ENCODE peak calls at places on chromosome X, in ten cellular contexts. P is T-cell; X is activated CD8-positive, alpha-beta memory T cell treated with anti-CD3 and anti-CD28 coated beads, Interleukin-2, amount 50 U/mL, for 4 hours; S is nephron progenitor cell; C is NCI-H1092; V is A549; O is ELR; N is hypothalamus; H is MCF 10A; J is RWPE1. W is an unnamed sample.

GRCh38 chrX:123454712-123455431 is 270.8 kb downstream of the GRIA3 start:
- DNase-seq in V (no peak), P (no peak), S (no peak), J (no peak), H (no peak), N (no peak), X (no peak), O (no peak), C (no peak), W (no peak)

GRCh38 chrX:150544222-150544787 is 24.1 kb upstream of the MTM1 start:
- DNase-seq in V (peak; percentile 10), P (no peak), H (peak; percentile 45), N (no peak), O (no peak), S (no peak), C (no peak), X (no peak), J (peak; percentile 7), W (peak; percentile 8)

GRCh38 chrX:55127692-55128091 is 38.9 kb downstream of the PAGE2 start:
- DNase-seq in O (peak; percentile 18), H (peak; percentile 52), V (no peak), N (no peak), X (no peak), C (no peak), P (no peak), J (no peak), S (no peak), W (peak; percentile 55)

GRCh38 chrX:68988865-68989264 is 160.0 kb downstream of the EFNB1 start:
- DNase-seq in C (no peak), J (no peak), S (no peak), O (no peak), V (no peak), H (no peak), P (no peak), N (no peak), X (no peak), W (no peak)

GRCh38 chrX:136250191-136251041 is 784 bp downstream of the MAP7D3 start:
- DNase-seq in X (peak; percentile 56), V (peak; percentile 40), S (peak; percentile 28), P (no peak), J (peak; percentile 10), H (no peak), O (peak; percentile 48), N (no peak), C (no peak), W (peak; percentile 17)

GRCh38 chrX:150358651-150359050 is 4.5 kb upstream of the MAMLD1 start:
- DNase-seq in S (no peak), C (no peak), V (no peak), N (no peak), X (no peak), H (no peak), P (no peak), O (no peak), J (no peak), W (no peak)

GRCh38 chrX:154123241-154124219 is 20.5 kb upstream of the OPN1LW start:
- DNase-seq in V (no peak), H (no peak), P (no peak), N (no peak), X (no peak), C (no peak), S (no peak), O (peak; percentile 8), J (no peak), W (peak; percentile 53)

GRCh38 chrX:101617211-101618191 is at the start of gene ARMCX6:
- DNase-seq in O (peak; percentile 77), P (peak; percentile 74), V (peak; percentile 70), C (peak; percentile 42), H (no peak), X (peak; percentile 76), J (peak; percentile 49), N (no peak), S (peak; percentile 69), W (peak; percentile 62)

GRCh38 chrX:135484636-135485289 is 35.7 kb upstream of the INTS6L start:
- DNase-seq in X (peak; percentile 18), P (no peak), C (peak; percentile 5), O (peak; percentile 53), S (no peak), N (no peak), H (peak; percentile 44), V (no peak), J (peak; percentile 11), W (peak; percentile 46)

GRCh38 chrX:130995351-130995967 is 62.7 kb upstream of the ARHGAP36 start:
- DNase-seq in N (no peak), J (no peak), V (no peak), H (no peak), P (no peak), O (no peak), S (no peak), X (no peak), C (no peak), W (no peak)

GRCh38 chrX:2231570-2232192 is 269.1 kb downstream of the DHRSX start:
- DNase-seq in C (no peak), H (no peak), N (no peak), X (no peak), S (no peak), P (no peak), J (no peak), V (no peak), O (no peak), W (no peak)

GRCh38 chrX:69024287-69024686 is 141.0 kb downstream of the PJA1 start:
- DNase-seq in J (no peak), V (no peak), P (no peak), H (no peak), O (no peak), S (no peak), C (no peak), X (no peak), N (no peak), W (no peak)

GRCh38 chrX:51332188-51332942 is at the start of gene NUDT10:
- DNase-seq in V (no peak), P (no peak), O (peak; percentile 0), N (no peak), J (no peak), X (peak; percentile 30), H (no peak), C (peak; percentile 10), S (peak; percentile 86), W (no peak)

GRCh38 chrX:39309018-39309620 is 507.9 kb downstream of the MID1IP1 start:
- DNase-seq in V (no peak), H (peak; percentile 25), S (no peak), P (no peak), C (no peak), J (no peak), N (no peak), X (peak; percentile 51), O (no peak), W (peak; percentile 46)

GRCh38 chrX:18278448-18278847 is 57.8 kb upstream of the BEND2 start:
- DNase-seq in C (no peak), O (no peak), P (no peak), S (no peak), N (no peak), V (no peak), H (no peak), X (no peak), J (no peak), W (no peak)

GRCh38 chrX:112832481-112833095 is 8.0 kb downstream of the AMOT start:
- DNase-seq in P (no peak), V (no peak), S (no peak), X (no peak), J (peak; percentile 30), O (no peak), C (no peak), N (no peak), H (peak; percentile 54), W (peak; percentile 84)

GRCh38 chrX:29652484-29652883 is 562.9 kb upstream of the MAGEB2 start:
- DNase-seq in P (no peak), S (no peak), X (no peak), O (peak; percentile 44), V (no peak), J (no peak), N (no peak), H (no peak), C (no peak), W (no peak)

GRCh38 chrX:42241421-42241820 is 318.1 kb upstream of the CASK start:
- DNase-seq in N (no peak), X (no peak), P (no peak), O (no peak), H (no peak), V (no peak), S (no peak), J (no peak), C (no peak), W (no peak)

GRCh38 chrX:120761810-120762209 is 113.9 kb downstream of the CT47B1 start:
- DNase-seq in S (no peak), H (no peak), X (no peak), P (no peak), O (peak; percentile 5), J (no peak), N (no peak), V (no peak), C (no peak), W (no peak)

GRCh38 chrX:47625365-47625764 is 4.4 kb downstream of the CFP start:
- DNase-seq in V (no peak), O (no peak), P (no peak), J (no peak), X (no peak), C (no peak), N (no peak), S (no peak), H (no peak), W (no peak)

GRCh38 chrX:145002776-145003175 is 244.5 kb upstream of the SPANXN1 start:
- DNase-seq in J (no peak), P (no peak), H (peak; percentile 6), N (no peak), O (peak; percentile 23), V (no peak), X (no peak), C (no peak), S (no peak), W (no peak)

GRCh38 chrX:51178352-51178751 is 154.3 kb upstream of the NUDT10 start:
- DNase-seq in S (no peak), C (no peak), H (no peak), V (no peak), O (no peak), P (no peak), X (no peak), N (no peak), J (no peak), W (no peak)

GRCh38 chrX:19888419-19888879 is 1.0 kb upstream of the SH3KBP1 start:
- DNase-seq in C (peak; percentile 60), X (no peak), S (no peak), N (no peak), O (peak; percentile 82), H (peak; percentile 87), P (no peak), V (peak; percentile 84), J (peak; percentile 67), W (peak; percentile 89)

GRCh38 chrX:45584717-45585116 is 384.0 kb upstream of the DIPK2B start:
- DNase-seq in X (no peak), C (no peak), N (no peak), H (no peak), P (no peak), S (no peak), J (peak; percentile 6), V (no peak), O (no peak), W (no peak)

GRCh38 chrX:18194688-18195087 is 26.0 kb downstream of the BEND2 start:
- DNase-seq in V (no peak), C (peak; percentile 18), P (no peak), O (no peak), X (no peak), H (no peak), J (no peak), N (no peak), S (no peak), W (no peak)